ENCODE peak calls at places on chromosome 4, in five cellular contexts. One of them, this sample, is unnamed.

GRCh38 chr4:150822407-150822806 is 192.7 kb downstream of the LRBA start:
- DNase-seq in cardiac muscle cell: no peak
- DNase-seq in cardiac fibroblast: no peak
- DNase-seq in SJSA1: no peak
- DNase-seq in CD8-positive, alpha-beta memory T cell: no peak
- DNase-seq in this sample: no peak

GRCh38 chr4:14566518-14566917 is 435.8 kb upstream of the CPEB2 start:
- DNase-seq in cardiac muscle cell: peak
- DNase-seq in cardiac fibroblast: peak
- DNase-seq in SJSA1: no peak
- DNase-seq in CD8-positive, alpha-beta memory T cell: no peak
- DNase-seq in this sample: peak

GRCh38 chr4:52552778-52553177 is 106.3 kb downstream of the USP46 start:
- DNase-seq in cardiac muscle cell: no peak
- DNase-seq in cardiac fibroblast: no peak
- DNase-seq in SJSA1: no peak
- DNase-seq in CD8-positive, alpha-beta memory T cell: no peak
- DNase-seq in this sample: no peak

GRCh38 chr4:7428261-7429068 is 6.3 kb downstream of the PSAPL1 start:
- DNase-seq in cardiac muscle cell: no peak
- DNase-seq in cardiac fibroblast: no peak
- DNase-seq in SJSA1: peak
- DNase-seq in CD8-positive, alpha-beta memory T cell: no peak
- DNase-seq in this sample: no peak

GRCh38 chr4:67700119-67700873 is 659 bp downstream of the UBA6 start:
- DNase-seq in cardiac muscle cell: peak
- DNase-seq in cardiac fibroblast: no peak
- DNase-seq in SJSA1: no peak
- DNase-seq in CD8-positive, alpha-beta memory T cell: no peak
- DNase-seq in this sample: peak

GRCh38 chr4:15231265-15232091 is 196.4 kb upstream of the C1QTNF7 start:
- DNase-seq in cardiac muscle cell: peak
- DNase-seq in cardiac fibroblast: peak
- DNase-seq in SJSA1: peak
- DNase-seq in CD8-positive, alpha-beta memory T cell: peak
- DNase-seq in this sample: peak

GRCh38 chr4:57075353-57075752 is 34.8 kb downstream of the IGFBP7 start:
- DNase-seq in cardiac muscle cell: no peak
- DNase-seq in cardiac fibroblast: no peak
- DNase-seq in SJSA1: no peak
- DNase-seq in CD8-positive, alpha-beta memory T cell: no peak
- DNase-seq in this sample: no peak

GRCh38 chr4:154465085-154465484 is 26.5 kb downstream of the DCHS2 start:
- DNase-seq in cardiac muscle cell: peak
- DNase-seq in cardiac fibroblast: no peak
- DNase-seq in SJSA1: no peak
- DNase-seq in CD8-positive, alpha-beta memory T cell: no peak
- DNase-seq in this sample: peak

GRCh38 chr4:42555828-42556227 is 101.1 kb downstream of the ATP8A1 start:
- DNase-seq in cardiac muscle cell: peak
- DNase-seq in cardiac fibroblast: peak
- DNase-seq in SJSA1: no peak
- DNase-seq in CD8-positive, alpha-beta memory T cell: no peak
- DNase-seq in this sample: peak

GRCh38 chr4:85763207-85763606 is 288.3 kb downstream of the ARHGAP24 start:
- DNase-seq in cardiac muscle cell: no peak
- DNase-seq in cardiac fibroblast: no peak
- DNase-seq in SJSA1: no peak
- DNase-seq in CD8-positive, alpha-beta memory T cell: no peak
- DNase-seq in this sample: no peak

GRCh38 chr4:41129128-41129754 is 85.1 kb downstream of the APBB2 start:
- DNase-seq in cardiac muscle cell: no peak
- DNase-seq in cardiac fibroblast: no peak
- DNase-seq in SJSA1: no peak
- DNase-seq in CD8-positive, alpha-beta memory T cell: no peak
- DNase-seq in this sample: no peak

GRCh38 chr4:26576171-26576829 is 7.6 kb upstream of the TBC1D19 start:
- DNase-seq in cardiac muscle cell: peak
- DNase-seq in cardiac fibroblast: peak
- DNase-seq in SJSA1: no peak
- DNase-seq in CD8-positive, alpha-beta memory T cell: no peak
- DNase-seq in this sample: peak

GRCh38 chr4:21780158-21780557 is 168.4 kb downstream of the KCNIP4 start:
- DNase-seq in cardiac muscle cell: no peak
- DNase-seq in cardiac fibroblast: no peak
- DNase-seq in SJSA1: no peak
- DNase-seq in CD8-positive, alpha-beta memory T cell: no peak
- DNase-seq in this sample: peak

GRCh38 chr4:128286474-128287158 is 997 bp downstream of the PGRMC2 start:
- DNase-seq in cardiac muscle cell: peak
- DNase-seq in cardiac fibroblast: peak
- DNase-seq in SJSA1: no peak
- DNase-seq in CD8-positive, alpha-beta memory T cell: no peak
- DNase-seq in this sample: peak

GRCh38 chr4:19729873-19730735 is 521.6 kb upstream of the SLIT2 start:
- DNase-seq in cardiac muscle cell: peak
- DNase-seq in cardiac fibroblast: peak
- DNase-seq in SJSA1: no peak
- DNase-seq in CD8-positive, alpha-beta memory T cell: no peak
- DNase-seq in this sample: peak

GRCh38 chr4:40283968-40284367 is 51.2 kb upstream of the CHRNA9 start:
- DNase-seq in cardiac muscle cell: no peak
- DNase-seq in cardiac fibroblast: no peak
- DNase-seq in SJSA1: peak
- DNase-seq in CD8-positive, alpha-beta memory T cell: peak
- DNase-seq in this sample: peak

GRCh38 chr4:13700196-13701140 is 72.9 kb upstream of the BOD1L1 start:
- DNase-seq in cardiac muscle cell: peak
- DNase-seq in cardiac fibroblast: peak
- DNase-seq in SJSA1: no peak
- DNase-seq in CD8-positive, alpha-beta memory T cell: no peak
- DNase-seq in this sample: peak

GRCh38 chr4:6172093-6172926 is 28.0 kb downstream of the JAKMIP1 start:
- DNase-seq in cardiac muscle cell: no peak
- DNase-seq in cardiac fibroblast: no peak
- DNase-seq in SJSA1: no peak
- DNase-seq in CD8-positive, alpha-beta memory T cell: no peak
- DNase-seq in this sample: no peak

GRCh38 chr4:68693325-68694075 is 23.0 kb upstream of the UGT2B15 start:
- DNase-seq in cardiac muscle cell: no peak
- DNase-seq in cardiac fibroblast: no peak
- DNase-seq in SJSA1: no peak
- DNase-seq in CD8-positive, alpha-beta memory T cell: no peak
- DNase-seq in this sample: no peak

GRCh38 chr4:25406081-25406692 is 29.1 kb downstream of the ANAPC4 start:
- DNase-seq in cardiac muscle cell: peak
- DNase-seq in cardiac fibroblast: peak
- DNase-seq in SJSA1: no peak
- DNase-seq in CD8-positive, alpha-beta memory T cell: no peak
- DNase-seq in this sample: peak

GRCh38 chr4:11739992-11740391 is 311.3 kb upstream of the HS3ST1 start:
- DNase-seq in cardiac muscle cell: peak
- DNase-seq in cardiac fibroblast: peak
- DNase-seq in SJSA1: no peak
- DNase-seq in CD8-positive, alpha-beta memory T cell: no peak
- DNase-seq in this sample: peak

GRCh38 chr4:153296424-153296823 is 48.1 kb upstream of the MND1 start:
- DNase-seq in cardiac muscle cell: peak
- DNase-seq in cardiac fibroblast: peak
- DNase-seq in SJSA1: no peak
- DNase-seq in CD8-positive, alpha-beta memory T cell: no peak
- DNase-seq in this sample: peak

GRCh38 chr4:110361921-110362320 is 114.0 kb upstream of the ENPEP start:
- DNase-seq in cardiac muscle cell: peak
- DNase-seq in cardiac fibroblast: peak
- DNase-seq in SJSA1: no peak
- DNase-seq in CD8-positive, alpha-beta memory T cell: no peak
- DNase-seq in this sample: peak

GRCh38 chr4:139188648-139189416 is 11.8 kb upstream of the ELF2 start:
- DNase-seq in cardiac muscle cell: peak
- DNase-seq in cardiac fibroblast: peak
- DNase-seq in SJSA1: no peak
- DNase-seq in CD8-positive, alpha-beta memory T cell: no peak
- DNase-seq in this sample: peak

GRCh38 chr4:56048621-56049427 is 100.1 kb downstream of the CEP135 start:
- DNase-seq in cardiac muscle cell: peak
- DNase-seq in cardiac fibroblast: peak
- DNase-seq in SJSA1: peak
- DNase-seq in CD8-positive, alpha-beta memory T cell: no peak
- DNase-seq in this sample: peak

GRCh38 chr4:14856076-14856926 is 146.0 kb upstream of the CPEB2 start:
- DNase-seq in cardiac muscle cell: peak
- DNase-seq in cardiac fibroblast: peak
- DNase-seq in SJSA1: peak
- DNase-seq in CD8-positive, alpha-beta memory T cell: no peak
- DNase-seq in this sample: peak

GRCh38 chr4:1769692-1770091 is 23.4 kb upstream of the FGFR3 start:
- DNase-seq in cardiac muscle cell: no peak
- DNase-seq in cardiac fibroblast: no peak
- DNase-seq in SJSA1: no peak
- DNase-seq in CD8-positive, alpha-beta memory T cell: no peak
- DNase-seq in this sample: no peak

GRCh38 chr4:1768367-1769034 is 24.6 kb upstream of the FGFR3 start:
- DNase-seq in cardiac muscle cell: no peak
- DNase-seq in cardiac fibroblast: no peak
- DNase-seq in SJSA1: no peak
- DNase-seq in CD8-positive, alpha-beta memory T cell: no peak
- DNase-seq in this sample: no peak

GRCh38 chr4:1767058-1767769 is 25.9 kb upstream of the FGFR3 start:
- DNase-seq in cardiac muscle cell: peak
- DNase-seq in cardiac fibroblast: peak
- DNase-seq in SJSA1: no peak
- DNase-seq in CD8-positive, alpha-beta memory T cell: no peak
- DNase-seq in this sample: peak

GRCh38 chr4:1766336-1767057 is 26.6 kb upstream of the FGFR3 start:
- DNase-seq in cardiac muscle cell: no peak
- DNase-seq in cardiac fibroblast: no peak
- DNase-seq in SJSA1: no peak
- DNase-seq in CD8-positive, alpha-beta memory T cell: no peak
- DNase-seq in this sample: no peak

DNA sequence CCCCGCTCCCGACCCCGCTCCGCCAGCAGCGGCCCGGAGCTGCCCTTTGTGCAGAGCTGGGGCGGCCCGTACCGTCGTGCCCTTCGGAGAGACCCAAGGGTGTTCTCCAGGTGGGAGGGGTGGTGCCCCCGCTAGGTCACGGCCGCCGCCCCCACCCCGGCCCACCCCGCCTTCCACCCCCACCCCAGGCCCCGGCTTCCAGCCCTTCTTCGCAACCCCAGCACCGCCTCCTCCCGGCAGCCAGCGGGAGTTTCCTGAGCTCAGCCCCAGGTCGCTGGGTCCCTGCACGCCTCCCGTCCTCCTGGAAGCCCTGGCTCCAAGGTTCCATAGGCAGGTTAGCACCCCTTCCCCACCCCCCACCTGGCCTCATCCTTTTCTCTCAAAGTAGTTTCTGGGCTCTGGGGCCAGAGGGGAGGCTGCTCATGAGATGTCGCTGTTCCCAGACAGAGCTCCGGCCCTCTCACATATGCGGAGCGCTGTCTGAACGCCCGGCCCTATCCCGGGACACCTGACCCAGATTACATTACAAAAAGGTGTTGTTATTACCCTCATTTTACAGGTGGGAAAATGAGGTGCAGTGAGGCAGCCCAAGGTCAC is 25.2 kb upstream of the FGFR3 start:
- DNase-seq in cardiac muscle cell: peak
- DNase-seq in cardiac fibroblast: peak
- DNase-seq in SJSA1: no peak
- DNase-seq in CD8-positive, alpha-beta memory T cell: no peak
- DNase-seq in this sample: peak
- H3K4me3 ChIP-seq in cardiac muscle cell: peak
- H3K4me3 ChIP-seq in cardiac fibroblast: peak
- H3K4me3 ChIP-seq in SJSA1: no peak
- H3K4me3 ChIP-seq in CD8-positive, alpha-beta memory T cell: no peak
- H3K4me3 ChIP-seq in this sample: peak

GRCh38 chr4:126191536-126191935 is 876.8 kb downstream of the FAT4 start:
- DNase-seq in cardiac muscle cell: no peak
- DNase-seq in cardiac fibroblast: no peak
- DNase-seq in SJSA1: no peak
- DNase-seq in CD8-positive, alpha-beta memory T cell: no peak
- DNase-seq in this sample: no peak
- H3K4me3 ChIP-seq in cardiac muscle cell: no peak
- H3K4me3 ChIP-seq in cardiac fibroblast: no peak
- H3K4me3 ChIP-seq in SJSA1: no peak
- H3K4me3 ChIP-seq in CD8-positive, alpha-beta memory T cell: no peak
- H3K4me3 ChIP-seq in this sample: no peak

GRCh38 chr4:113692809-113693411 is 68.6 kb downstream of the CAMK2D start:
- DNase-seq in cardiac muscle cell: no peak
- DNase-seq in cardiac fibroblast: no peak
- DNase-seq in SJSA1: no peak
- DNase-seq in CD8-positive, alpha-beta memory T cell: no peak
- DNase-seq in this sample: peak
- H3K4me3 ChIP-seq in cardiac muscle cell: no peak
- H3K4me3 ChIP-seq in cardiac fibroblast: no peak
- H3K4me3 ChIP-seq in SJSA1: no peak
- H3K4me3 ChIP-seq in CD8-positive, alpha-beta memory T cell: peak
- H3K4me3 ChIP-seq in this sample: no peak

DNA sequence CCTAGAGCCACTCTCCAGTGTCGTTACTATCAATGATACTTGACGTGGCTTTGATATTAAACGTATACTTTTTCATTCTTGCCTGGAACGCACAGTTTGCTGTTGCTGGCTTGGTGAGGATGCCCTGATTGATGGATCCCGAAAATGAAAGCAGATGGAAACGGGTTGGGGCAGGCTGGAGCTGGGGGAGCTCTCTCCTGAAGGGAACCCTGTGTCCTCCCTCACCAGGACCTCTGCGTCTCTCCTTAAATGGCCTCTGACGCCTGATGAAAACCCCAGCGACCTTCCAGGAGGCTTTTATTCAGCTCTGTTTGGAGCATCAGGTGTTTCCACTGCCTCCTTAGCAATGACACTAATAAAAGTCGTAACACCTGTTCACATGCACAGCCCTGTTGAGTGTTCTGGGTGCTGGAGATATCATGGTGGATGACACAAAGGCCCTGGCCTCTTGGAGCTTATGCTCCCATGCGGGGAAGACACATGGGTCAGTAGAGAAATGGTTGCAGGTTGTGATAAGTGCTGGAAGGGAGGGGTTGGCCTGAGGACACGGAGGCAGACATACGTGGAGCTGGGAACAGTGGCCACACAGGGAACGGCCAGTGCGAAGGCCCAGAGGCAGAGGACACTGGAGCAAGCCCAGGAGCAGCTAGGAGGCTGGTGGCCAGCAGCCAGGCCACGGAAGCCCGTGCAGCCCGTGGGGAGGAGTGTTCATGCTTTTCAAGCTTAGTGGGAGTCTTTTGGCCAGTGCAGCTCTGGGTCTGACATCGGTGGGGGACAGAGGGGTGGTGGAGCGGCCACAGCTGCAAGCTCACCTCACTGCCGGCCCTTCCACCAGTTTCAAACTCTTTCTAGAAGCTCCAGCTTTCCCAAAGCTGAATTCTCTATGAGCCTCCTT is 7.5 kb downstream of the MSANTD1 start:
- DNase-seq in cardiac muscle cell: no peak
- DNase-seq in cardiac fibroblast: no peak
- DNase-seq in SJSA1: peak
- DNase-seq in CD8-positive, alpha-beta memory T cell: peak
- DNase-seq in this sample: no peak
- H3K4me3 ChIP-seq in cardiac muscle cell: no peak
- H3K4me3 ChIP-seq in cardiac fibroblast: no peak
- H3K4me3 ChIP-seq in SJSA1: no peak
- H3K4me3 ChIP-seq in CD8-positive, alpha-beta memory T cell: no peak
- H3K4me3 ChIP-seq in this sample: no peak

This sample was measured in fibroblast of mammary gland.